ENCODE peak calls at places on chromosomes 13 and 19, in six cellular contexts. G is ELR; Y is naive thymus-derived CD8-positive, alpha-beta T cell; U is GM10248; P is tibial nerve; W is NCI-H345. B is an unnamed sample.

GRCh38 chr19:51889934-51890333 is 2.2 kb upstream of the ZNF577 start:
- DNase-seq in G (no peak), Y (no peak), U (no peak), P (no peak), W (no peak), B (no peak)

GRCh38 chr13:41032646-41033396 is 13.7 kb upstream of the ELF1 start:
- DNase-seq in G (no peak), Y (no peak), U (no peak), P (no peak), W (no peak), B (no peak)

GRCh38 chr13:27528908-27529307 is 78.5 kb upstream of the MTIF3 start:
- DNase-seq in G (no peak), Y (no peak), U (no peak), P (no peak), W (no peak), B (no peak)

GRCh38 chr19:31553112-31553843 is 204.0 kb upstream of the TSHZ3 start:
- DNase-seq in G (no peak), Y (peak), U (no peak), P (no peak), W (no peak), B (no peak)

GRCh38 chr19:29505034-29505824 is 20.6 kb upstream of the VSTM2B start:
- DNase-seq in G (no peak), Y (peak), U (no peak), P (no peak), W (no peak), B (no peak)

GRCh38 chr19:45211751-45212381 is 33.3 kb downstream of the BLOC1S3 start:
- DNase-seq in G (no peak), Y (no peak), U (no peak), P (no peak), W (no peak), B (peak)

GRCh38 chr19:54462713-54463530 is 656 bp downstream of the LENG9 start:
- DNase-seq in G (peak), Y (peak), U (peak), P (peak), W (no peak), B (peak)

GRCh38 chr19:18656337-18657086 is 19.7 kb downstream of the KLHL26 start:
- DNase-seq in G (no peak), Y (no peak), U (no peak), P (no peak), W (no peak), B (no peak)

GRCh38 chr13:98743377-98743776 is 9.1 kb downstream of the SLC15A1 start:
- DNase-seq in G (no peak), Y (no peak), U (no peak), P (no peak), W (no peak), B (no peak)

GRCh38 chr19:55801416-55801815 is 30.4 kb downstream of the NLRP11 start:
- DNase-seq in G (no peak), Y (no peak), U (no peak), P (no peak), W (no peak), B (no peak)

GRCh38 chr19:6065685-6066365 is 44.5 kb downstream of the RFX2 start:
- DNase-seq in G (no peak), Y (peak), U (no peak), P (no peak), W (peak), B (no peak)

GRCh38 chr13:41216160-41216559 is 21.8 kb upstream of the KBTBD7 start:
- DNase-seq in G (peak), Y (no peak), U (no peak), P (no peak), W (no peak), B (peak)

GRCh38 chr19:50147462-50148423 is 15.3 kb downstream of the IZUMO2 start:
- DNase-seq in G (peak), Y (peak), U (peak), P (peak), W (peak), B (peak)

GRCh38 chr19:11451942-11452813 is 16.7 kb downstream of the PRKCSH start:
- DNase-seq in G (no peak), Y (no peak), U (peak), P (no peak), W (no peak), B (peak)

GRCh38 chr19:1131718-1132552 is 28.1 kb downstream of the GPX4 start:
- DNase-seq in G (peak), Y (peak), U (peak), P (peak), W (no peak), B (peak)

GRCh38 chr13:112791662-112792440 is 102.0 kb downstream of the ATP11A start:
- DNase-seq in G (no peak), Y (no peak), U (no peak), P (no peak), W (peak), B (no peak)

GRCh38 chr13:43815204-43815603 is 28.4 kb upstream of the ENOX1 start:
- DNase-seq in G (peak), Y (no peak), U (no peak), P (no peak), W (no peak), B (peak)

GRCh38 chr13:74251778-74252519 is 117.7 kb upstream of the KLF12 start:
- DNase-seq in G (no peak), Y (no peak), U (no peak), P (no peak), W (peak), B (no peak)

GRCh38 chr13:43579321-43579720 is 207.5 kb downstream of the ENOX1 start:
- DNase-seq in G (no peak), Y (no peak), U (no peak), P (no peak), W (no peak), B (no peak)

GRCh38 chr13:109904218-109904617 is 117.8 kb upstream of the IRS2 start:
- DNase-seq in G (peak), Y (no peak), U (no peak), P (no peak), W (no peak), B (no peak)

GRCh38 chr13:113378825-113379224 is 14.9 kb upstream of the GRTP1 start:
- DNase-seq in G (no peak), Y (no peak), U (no peak), P (no peak), W (no peak), B (no peak)

GRCh38 chr13:79245937-79246574 is 160.0 kb downstream of the RBM26 start:
- DNase-seq in G (no peak), Y (no peak), U (no peak), P (no peak), W (no peak), B (no peak)

GRCh38 chr13:114067886-114068722 is 64.3 kb downstream of the RASA3 start:
- DNase-seq in G (no peak), Y (peak), U (no peak), P (no peak), W (no peak), B (no peak)

GRCh38 chr19:1690570-1691307 is 38.3 kb upstream of the TCF3 start:
- DNase-seq in G (peak), Y (peak), U (peak), P (no peak), W (peak), B (peak)

B was measured in choroid plexus epithelial cell.